ENCODE peak calls at places on chromosome 15, in five cellular contexts. A, Z, X, Y and G are unnamed samples.

GRCh38 chr15:29747837-29748417 is 74.3 kb downstream of the TJP1 start:
- DNase-seq in Z (peak; percentile 46), A (no peak), X (no peak), Y (no peak), G (peak; percentile 27)

GRCh38 chr15:54347082-54347827 is 369.0 kb downstream of the UNC13C start:
- DNase-seq in A (no peak), Y (no peak), X (no peak), Z (no peak), G (no peak)

GRCh38 chr15:44794072-44794471 is 57.7 kb downstream of the TRIM69 start:
- DNase-seq in X (no peak), A (no peak), Z (no peak), Y (no peak), G (no peak)

GRCh38 chr15:90592144-90592887 is 62.6 kb downstream of the CRTC3 start:
- DNase-seq in Y (no peak), Z (peak; percentile 76), X (no peak), A (no peak), G (no peak)

GRCh38 chr15:79008666-79009065 is 63.8 kb upstream of the CTSH start:
- DNase-seq in Z (no peak), A (no peak), Y (no peak), X (no peak), G (no peak)

GRCh38 chr15:66832679-66833078 is 130.6 kb downstream of the SMAD6 start:
- DNase-seq in Y (no peak), X (no peak), A (no peak), Z (peak; percentile 90), G (no peak)

GRCh38 chr15:94584833-94585244 is 353.5 kb downstream of the MCTP2 start:
- DNase-seq in X (no peak), Y (no peak), Z (peak; percentile 57), A (peak; percentile 35), G (no peak)

GRCh38 chr15:90306560-90306959 is 41.1 kb downstream of the NGRN start:
- DNase-seq in A (no peak), Y (no peak), X (no peak), Z (no peak), G (no peak)

GRCh38 chr15:57150066-57150865 is 226.0 kb upstream of the CGNL1 start:
- DNase-seq in Y (no peak), A (no peak), Z (peak; percentile 54), X (no peak), G (no peak)

GRCh38 chr15:60994842-60995495 is 234.1 kb downstream of the RORA start:
- DNase-seq in Y (no peak), X (no peak), A (no peak), Z (no peak), G (peak; percentile 51)

GRCh38 chr15:81189583-81190283 is 6.9 kb upstream of the IL16 start:
- DNase-seq in X (no peak), Z (peak; percentile 98), Y (peak; percentile 87), A (peak; percentile 52), G (no peak)

GRCh38 chr15:38868326-38869114 is 303.9 kb upstream of the RASGRP1 start:
- DNase-seq in Z (peak; percentile 72), A (no peak), X (no peak), Y (peak; percentile 80), G (peak; percentile 62)

GRCh38 chr15:70555713-70556112 is 207.6 kb downstream of the UACA start:
- DNase-seq in A (no peak), Z (no peak), X (no peak), Y (no peak), G (no peak)

GRCh38 chr15:88535100-88535499 is 11.4 kb downstream of the DET1 start:
- DNase-seq in Z (peak; percentile 19), X (no peak), A (no peak), Y (no peak), G (no peak)

GRCh38 chr15:60667190-60667868 is 188.4 kb upstream of the ICE2 start:
- DNase-seq in X (no peak), Y (no peak), Z (no peak), A (no peak), G (no peak)

GRCh38 chr15:66212471-66212870 is 41.1 kb downstream of the MEGF11 start:
- DNase-seq in X (no peak), Y (peak; percentile 51), A (no peak), Z (no peak), G (no peak)

GRCh38 chr15:94075349-94075748 is 156.0 kb upstream of the MCTP2 start:
- DNase-seq in X (no peak), Z (peak; percentile 4), A (no peak), Y (peak; percentile 67), G (peak; percentile 39)

GRCh38 chr15:67137951-67138935 is 72.8 kb downstream of the SMAD3 start:
- DNase-seq in A (no peak), X (no peak), Y (peak; percentile 62), Z (no peak), G (peak; percentile 23)

GRCh38 chr15:46751303-46751702 is 966.0 kb upstream of the SEMA6D start:
- DNase-seq in X (no peak), Y (no peak), Z (no peak), A (no peak), G (no peak)

GRCh38 chr15:88375234-88375926 is 91.8 kb downstream of the MRPL46 start:
- DNase-seq in Y (no peak), A (no peak), Z (peak; percentile 68), X (peak; percentile 8), G (no peak)

GRCh38 chr15:39361497-39361896 is 219.4 kb upstream of the THBS1 start:
- DNase-seq in Y (no peak), Z (no peak), A (no peak), X (no peak), G (peak; percentile 14)

GRCh38 chr15:63072809-63073277 is 30.3 kb downstream of the TPM1 start:
- DNase-seq in Z (no peak), Y (no peak), A (no peak), X (no peak), G (no peak)

GRCh38 chr15:87755226-87755625 is 501.3 kb downstream of the NTRK3 start:
- DNase-seq in Z (no peak), X (no peak), Y (no peak), A (no peak), G (no peak)

GRCh38 chr15:73884159-73884558 is 10.8 kb downstream of the TBC1D21 start:
- DNase-seq in Z (peak; percentile 13), A (no peak), Y (peak; percentile 47), X (no peak), G (no peak)

GRCh38 chr15:67043939-67044771 is 21.2 kb upstream of the SMAD3 start:
- DNase-seq in Y (peak; percentile 70), X (no peak), A (no peak), Z (peak; percentile 95), G (peak; percentile 90)

GRCh38 chr15:66389859-66390382 is 3.2 kb downstream of the MAP2K1 start:
- DNase-seq in A (no peak), X (no peak), Z (no peak), Y (no peak), G (no peak)

GRCh38 chr15:51077565-51078153 is 17.0 kb downstream of the TNFAIP8L3 start:
- DNase-seq in X (peak; percentile 49), Z (peak; percentile 86), A (peak; percentile 80), Y (peak; percentile 89), G (no peak)

GRCh38 chr15:47885921-47886320 is 168.6 kb downstream of the SEMA6D start:
- DNase-seq in Z (peak; percentile 40), X (no peak), Y (no peak), A (no peak), G (no peak)

GRCh38 chr15:65099336-65099735 is 15.7 kb downstream of the UBAP1L start:
- DNase-seq in A (no peak), Z (no peak), Y (peak; percentile 39), X (no peak), G (no peak)

GRCh38 chr15:82870727-82871576 is 61.5 kb downstream of the WHAMM start:
- DNase-seq in X (no peak), Z (peak; percentile 47), Y (no peak), A (no peak), G (no peak)

GRCh38 chr15:65416845-65417416 is 5.8 kb downstream of the IGDCC4 start:
- DNase-seq in Z (peak; percentile 75), X (peak; percentile 67), A (no peak), Y (no peak), G (peak; percentile 94)

GRCh38 chr15:63022663-63023062 is 19.9 kb upstream of the TPM1 start:
- DNase-seq in X (no peak), Z (no peak), Y (no peak), A (no peak), G (no peak)

GRCh38 chr15:60580650-60581415 is 101.9 kb upstream of the ICE2 start:
- DNase-seq in A (no peak), Y (no peak), Z (no peak), X (no peak), G (no peak)

GRCh38 chr15:81275711-81276417 is 48.1 kb downstream of the STARD5 start:
- DNase-seq in Z (peak; percentile 81), A (no peak), X (no peak), Y (no peak), G (no peak)

GRCh38 chr15:41043276-41043675 is 72.8 kb downstream of the INO80 start:
- DNase-seq in X (no peak), Y (no peak), Z (peak; percentile 93), A (no peak), G (no peak)
- H3K4me3 ChIP-seq in X (no peak overlapping the region), Y (no peak overlapping the region), Z (no peak overlapping the region), A (no peak overlapping the region), G (no peak overlapping the region)

GRCh38 chr15:32852771-32853170 is 135.0 kb downstream of the GREM1 start:
- DNase-seq in A (no peak), Z (no peak), X (no peak), Y (no peak), G (no peak)
- H3K4me1 ChIP-seq in A (peaks cover 5% of the 10 kb centered on the region), Z (no peaks in the 10 kb centered on the region), X (peaks cover 7% of the 10 kb centered on the region), Y (peaks cover 14% of the 10 kb centered on the region), G (peaks cover 42% of the 10 kb centered on the region)

GRCh38 chr15:98771444-98772059 is 123.2 kb downstream of the IGF1R start:
- DNase-seq in Y (no peak), A (no peak), Z (peak; percentile 17), X (no peak), G (no peak)
- H3K4me3 ChIP-seq in Y (no peak overlapping the region), A (no peak overlapping the region), Z (no peak overlapping the region), X (no peak overlapping the region), G (no peak overlapping the region)

DNA sequence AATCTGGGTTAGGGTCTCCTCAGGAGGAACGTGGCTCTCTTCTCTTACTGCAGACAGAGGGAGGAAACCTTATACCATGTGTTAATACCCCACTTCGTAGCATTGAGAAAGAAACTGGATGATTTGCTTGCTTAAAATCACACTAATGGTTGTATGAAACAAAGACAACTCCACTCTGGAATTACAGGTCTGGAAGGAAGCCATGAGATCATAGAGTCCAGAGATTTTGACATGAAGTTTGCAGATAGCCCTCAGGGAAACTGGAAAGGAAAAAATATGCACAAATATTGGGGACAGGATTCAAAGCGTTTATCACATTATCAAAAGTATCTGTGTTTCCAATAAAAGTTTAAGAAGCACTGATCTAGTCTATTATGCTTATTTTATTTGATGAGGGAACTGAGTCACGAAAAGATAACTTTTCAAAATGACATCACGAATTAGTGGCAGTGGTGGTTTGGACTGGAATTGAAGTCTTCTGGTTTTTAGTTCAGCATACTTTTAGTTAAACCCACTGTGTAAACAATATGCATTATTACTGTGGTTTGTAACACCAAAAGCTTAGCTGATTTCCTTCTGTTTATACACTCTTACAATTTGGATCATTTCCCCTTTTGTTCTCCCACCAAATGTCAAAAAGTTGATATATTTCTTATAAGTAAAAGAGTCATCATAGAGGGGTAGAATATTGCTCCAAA is 16.8 kb downstream of the FGF7 start:
- DNase-seq in Z (no peak), Y (no peak), X (no peak), A (no peak), G (no peak)
- H3K4me1 ChIP-seq in Z (peaks cover 20% of the 10 kb centered on the region), Y (peaks cover 9% of the 10 kb centered on the region), X (no peaks in the 10 kb centered on the region), A (peaks cover 4% of the 10 kb centered on the region), G (peaks cover 54% of the 10 kb centered on the region)

GRCh38 chr15:91921821-91922198 is 68.3 kb downstream of the SLCO3A1 start:
- DNase-seq in A (no peak), X (no peak), Y (no peak), Z (peak; percentile 22), G (no peak)
- H3K4me3 ChIP-seq in A (no peak overlapping the region), X (no peak overlapping the region), Y (no peak overlapping the region), Z (no peak overlapping the region), G (no peak overlapping the region)